ENCODE peak calls at places on chromosomes 11 and 22, in four cellular contexts. One of them, this sample, is unnamed.

GRCh38 chr11:130208241-130209127 is 48.9 kb downstream of the ST14 start:
- DNase-seq in HepG2: no peak
- DNase-seq in K562: no peak
- DNase-seq in GM12878: no peak
- DNase-seq in this sample: no peak

GRCh38 chr22:23767673-23768548 is at the start of gene CHCHD10:
- DNase-seq in HepG2: peak
- DNase-seq in K562: peak
- DNase-seq in GM12878: no peak
- DNase-seq in this sample: peak

GRCh38 chr11:72406536-72407507 is 27.5 kb downstream of the CLPB start:
- DNase-seq in HepG2: peak
- DNase-seq in K562: no peak
- DNase-seq in GM12878: no peak
- DNase-seq in this sample: no peak

GRCh38 chr22:44094751-44095302 is 70.7 kb downstream of the PARVB start:
- DNase-seq in HepG2: no peak
- DNase-seq in K562: no peak
- DNase-seq in GM12878: no peak
- DNase-seq in this sample: no peak

GRCh38 chr11:1195690-1196515 is 27.0 kb upstream of the MUC5B start:
- DNase-seq in HepG2: no peak
- DNase-seq in K562: peak
- DNase-seq in GM12878: no peak
- DNase-seq in this sample: no peak

GRCh38 chr11:3091846-3092602 is 34.8 kb upstream of the CARS1 start:
- DNase-seq in HepG2: peak
- DNase-seq in K562: peak
- DNase-seq in GM12878: peak
- DNase-seq in this sample: peak

GRCh38 chr11:61129608-61130523 is 27.6 kb downstream of the CD5 start:
- DNase-seq in HepG2: peak
- DNase-seq in K562: peak
- DNase-seq in GM12878: peak
- DNase-seq in this sample: peak

GRCh38 chr11:24386551-24387404 is 110.1 kb upstream of the LUZP2 start:
- DNase-seq in HepG2: peak
- DNase-seq in K562: no peak
- DNase-seq in GM12878: no peak
- DNase-seq in this sample: peak

GRCh38 chr11:120710354-120711187 is 199.0 kb downstream of the GRIK4 start:
- DNase-seq in HepG2: peak
- DNase-seq in K562: no peak
- DNase-seq in GM12878: no peak
- DNase-seq in this sample: peak

GRCh38 chr11:44361883-44362282 is 51.9 kb upstream of the ALX4 start:
- DNase-seq in HepG2: no peak
- DNase-seq in K562: no peak
- DNase-seq in GM12878: no peak
- DNase-seq in this sample: no peak

GRCh38 chr22:35150163-35151107 is 84.5 kb downstream of the ISX start:
- DNase-seq in HepG2: peak
- DNase-seq in K562: peak
- DNase-seq in GM12878: no peak
- DNase-seq in this sample: peak

GRCh38 chr11:43578346-43579170 is 102.0 kb upstream of the HSD17B12 start:
- DNase-seq in HepG2: no peak
- DNase-seq in K562: no peak
- DNase-seq in GM12878: no peak
- DNase-seq in this sample: peak

GRCh38 chr11:32892355-32893090 is at the start of gene QSER1:
- DNase-seq in HepG2: peak
- DNase-seq in K562: peak
- DNase-seq in GM12878: no peak
- DNase-seq in this sample: peak

GRCh38 chr11:90349741-90350140 is 126.9 kb upstream of the CHORDC1 start:
- DNase-seq in HepG2: no peak
- DNase-seq in K562: no peak
- DNase-seq in GM12878: no peak
- DNase-seq in this sample: no peak

GRCh38 chr11:134052988-134053945 is 15.6 kb upstream of the JAM3 start:
- DNase-seq in HepG2: no peak
- DNase-seq in K562: no peak
- DNase-seq in GM12878: no peak
- DNase-seq in this sample: no peak

GRCh38 chr22:44723801-44724200 is 21.8 kb downstream of the PRR5 start:
- DNase-seq in HepG2: peak
- DNase-seq in K562: peak
- DNase-seq in GM12878: peak
- DNase-seq in this sample: peak

GRCh38 chr11:42462558-42463310 is 849.1 kb upstream of the API5 start:
- DNase-seq in HepG2: no peak
- DNase-seq in K562: no peak
- DNase-seq in GM12878: no peak
- DNase-seq in this sample: no peak

GRCh38 chr22:37331811-37332536 is 49.7 kb downstream of the CYTH4 start:
- DNase-seq in HepG2: no peak
- DNase-seq in K562: peak
- DNase-seq in GM12878: no peak
- DNase-seq in this sample: no peak

GRCh38 chr11:37988031-37988430 is 1390.0 kb upstream of the RAG2 start:
- DNase-seq in HepG2: no peak
- DNase-seq in K562: no peak
- DNase-seq in GM12878: no peak
- DNase-seq in this sample: no peak

GRCh38 chr11:74519719-74520118 is 26.2 kb upstream of the LIPT2 start:
- DNase-seq in HepG2: no peak
- DNase-seq in K562: no peak
- DNase-seq in GM12878: no peak
- DNase-seq in this sample: no peak

GRCh38 chr11:19890308-19890707 is 177.7 kb downstream of the NAV2 start:
- DNase-seq in HepG2: no peak
- DNase-seq in K562: no peak
- DNase-seq in GM12878: no peak
- DNase-seq in this sample: peak

GRCh38 chr11:15114501-15115475 is at the start of gene INSC:
- DNase-seq in HepG2: no peak
- DNase-seq in K562: no peak
- DNase-seq in GM12878: no peak
- DNase-seq in this sample: no peak

GRCh38 chr11:101478587-101479375 is 105.0 kb downstream of the TRPC6 start:
- DNase-seq in HepG2: no peak
- DNase-seq in K562: no peak
- DNase-seq in GM12878: no peak
- DNase-seq in this sample: no peak

GRCh38 chr22:42064629-42065028 is 6.0 kb downstream of the NAGA start:
- DNase-seq in HepG2: no peak
- DNase-seq in K562: no peak
- DNase-seq in GM12878: no peak
- DNase-seq in this sample: no peak

GRCh38 chr11:27218498-27219038 is 144.4 kb downstream of the CCDC34 start:
- DNase-seq in HepG2: no peak
- DNase-seq in K562: no peak
- DNase-seq in GM12878: no peak
- DNase-seq in this sample: no peak

GRCh38 chr11:126194121-126194543 is 17.3 kb downstream of the RPUSD4 start:
- DNase-seq in HepG2: peak
- DNase-seq in K562: peak
- DNase-seq in GM12878: no peak
- DNase-seq in this sample: peak

GRCh38 chr22:49353185-49353584 is 474.5 kb downstream of the BRD1 start:
- DNase-seq in HepG2: no peak
- DNase-seq in K562: no peak
- DNase-seq in GM12878: no peak
- DNase-seq in this sample: no peak

GRCh38 chr11:119356349-119357031 is 10.0 kb upstream of the MFRP start:
- DNase-seq in HepG2: no peak
- DNase-seq in K562: peak
- DNase-seq in GM12878: no peak
- DNase-seq in this sample: peak

GRCh38 chr11:18455686-18456372 is at the start of gene LDHAL6A:
- DNase-seq in HepG2: no peak
- DNase-seq in K562: peak
- DNase-seq in GM12878: no peak
- DNase-seq in this sample: no peak

GRCh38 chr11:35567737-35568465 is 42.5 kb upstream of the PAMR1 start:
- DNase-seq in HepG2: no peak
- DNase-seq in K562: no peak
- DNase-seq in GM12878: no peak
- DNase-seq in this sample: no peak

GRCh38 chr11:34830648-34831047 is 85.5 kb downstream of the APIP start:
- DNase-seq in HepG2: no peak
- DNase-seq in K562: no peak
- DNase-seq in GM12878: no peak
- DNase-seq in this sample: no peak

GRCh38 chr22:47188337-47189055 is 426.0 kb downstream of the TBC1D22A start:
- DNase-seq in HepG2: no peak
- DNase-seq in K562: no peak
- DNase-seq in GM12878: no peak
- DNase-seq in this sample: no peak

GRCh38 chr11:16924826-16925494 is 89.3 kb downstream of the PLEKHA7 start:
- DNase-seq in HepG2: peak
- DNase-seq in K562: no peak
- DNase-seq in GM12878: no peak
- DNase-seq in this sample: peak

GRCh38 chr11:75786101-75786736 is 17.6 kb downstream of the DGAT2 start:
- DNase-seq in HepG2: peak
- DNase-seq in K562: no peak
- DNase-seq in GM12878: no peak
- DNase-seq in this sample: no peak

GRCh38 chr11:16605440-16605970 is 132.9 kb upstream of the C11orf58 start:
- DNase-seq in HepG2: no peak
- DNase-seq in K562: peak
- DNase-seq in GM12878: no peak
- DNase-seq in this sample: no peak

GRCh38 chr11:43845816-43846215 is 34.8 kb upstream of the ALKBH3 start:
- DNase-seq in HepG2: no peak
- DNase-seq in K562: no peak
- DNase-seq in GM12878: no peak
- DNase-seq in this sample: no peak

GRCh38 chr22:31676700-31677099 is 14.7 kb upstream of the PISD start:
- DNase-seq in HepG2: no peak
- DNase-seq in K562: no peak
- DNase-seq in GM12878: peak
- DNase-seq in this sample: peak

GRCh38 chr11:111269146-111269868 is 23.8 kb downstream of the POU2AF2 start:
- DNase-seq in HepG2: peak
- DNase-seq in K562: no peak
- DNase-seq in GM12878: no peak
- DNase-seq in this sample: no peak

GRCh38 chr22:43505423-43505822 is 93.6 kb downstream of the MPPED1 start:
- DNase-seq in HepG2: no peak
- DNase-seq in K562: no peak
- DNase-seq in GM12878: no peak
- DNase-seq in this sample: no peak

GRCh38 chr11:125397421-125397820 is 98.6 kb downstream of the FEZ1 start:
- DNase-seq in HepG2: no peak
- DNase-seq in K562: no peak
- DNase-seq in GM12878: no peak
- DNase-seq in this sample: no peak

GRCh38 chr11:83374311-83374710 is 88.1 kb upstream of the CCDC90B start:
- DNase-seq in HepG2: no peak
- DNase-seq in K562: no peak
- DNase-seq in GM12878: no peak
- DNase-seq in this sample: no peak
- TF ChIP-seq SMC3 in HepG2: no peak
- TF ChIP-seq SMC3 in K562: no peak
- TF ChIP-seq SMC3 in GM12878: no peak
- TF ChIP-seq SMC3 in this sample: no peak

GRCh38 chr11:70578371-70578770 is 180.0 kb downstream of the CTTN start:
- DNase-seq in HepG2: no peak
- DNase-seq in K562: no peak
- DNase-seq in GM12878: no peak
- DNase-seq in this sample: no peak

GRCh38 chr11:70579376-70579955 is 181.1 kb downstream of the CTTN start:
- DNase-seq in HepG2: no peak
- DNase-seq in K562: no peak
- DNase-seq in GM12878: no peak
- DNase-seq in this sample: no peak

GRCh38 chr11:70577258-70577603 is 178.9 kb downstream of the CTTN start:
- DNase-seq in HepG2: no peak
- DNase-seq in K562: no peak
- DNase-seq in GM12878: no peak
- DNase-seq in this sample: no peak

GRCh38 chr11:70578831-70579230 is 180.5 kb downstream of the CTTN start:
- DNase-seq in HepG2: no peak
- DNase-seq in K562: no peak
- DNase-seq in GM12878: no peak
- DNase-seq in this sample: no peak

DNA sequence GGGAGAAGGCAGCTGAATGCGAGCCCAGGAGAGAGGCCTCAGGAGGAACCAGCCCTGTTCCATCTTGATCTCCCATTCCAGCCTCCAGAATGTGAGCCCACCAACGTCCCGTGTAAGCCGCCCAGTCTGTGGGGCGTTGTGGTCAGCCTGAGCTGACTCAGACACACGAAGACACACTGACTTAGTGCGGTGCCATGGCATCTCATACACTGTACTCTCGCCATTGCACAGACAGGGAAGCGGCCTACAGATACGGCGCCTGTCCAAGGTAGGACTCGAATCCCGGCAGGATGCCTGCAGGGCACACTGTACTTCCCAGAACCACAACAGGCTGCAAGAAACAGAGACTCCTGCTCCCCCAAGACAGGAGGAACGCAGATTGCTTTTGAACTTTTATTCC is 179.6 kb downstream of the CTTN start:
- DNase-seq in HepG2: no peak
- DNase-seq in K562: no peak
- DNase-seq in GM12878: no peak
- DNase-seq in this sample: no peak
- TF ChIP-seq POLR2AphosphoS2 in HepG2: no peak
- TF ChIP-seq POLR2AphosphoS2 in K562: no peak
- TF ChIP-seq POLR2AphosphoS2 in GM12878: no peak
- TF ChIP-seq POLR2AphosphoS2 in this sample: no peak

GRCh38 chr11:122367809-122368231 is 251.8 kb upstream of the BLID start:
- DNase-seq in HepG2: peak
- DNase-seq in K562: no peak
- DNase-seq in GM12878: no peak
- DNase-seq in this sample: peak
- TF ChIP-seq SMC3 in HepG2: no peak
- TF ChIP-seq SMC3 in K562: no peak
- TF ChIP-seq SMC3 in GM12878: no peak
- TF ChIP-seq SMC3 in this sample: no peak

GRCh38 chr11:104736503-104736902 is 161.8 kb downstream of the CASP12 start:
- DNase-seq in HepG2: no peak
- DNase-seq in K562: no peak
- DNase-seq in GM12878: no peak
- DNase-seq in this sample: no peak
- TF ChIP-seq POLR2AphosphoS2 in HepG2: no peak
- TF ChIP-seq POLR2AphosphoS2 in K562: no peak
- TF ChIP-seq POLR2AphosphoS2 in GM12878: no peak
- TF ChIP-seq POLR2AphosphoS2 in this sample: no peak

GRCh38 chr22:25966448-25966913 is 202.8 kb upstream of the SEZ6L start:
- DNase-seq in HepG2: no peak
- DNase-seq in K562: no peak
- DNase-seq in GM12878: peak
- DNase-seq in this sample: no peak
- TF ChIP-seq SMC3 in HepG2: no peak
- TF ChIP-seq SMC3 in K562: no peak
- TF ChIP-seq SMC3 in GM12878: peak
- TF ChIP-seq SMC3 in this sample: no peak